ENCODE peak calls at places on chromosomes 1 and 21, in seven cellular contexts. Q, Z, B, V, F, C and M are unnamed samples.

GRCh38 chr1:56819393-56819899 is at the start of gene FYB2:
- DNase-seq in C (no peak), V (no peak), Q (no peak), B (no peak), Z (peak), F (no peak), M (no peak)

GRCh38 chr1:61782771-61783170 is 40.5 kb downstream of the PATJ start:
- DNase-seq in Q (no peak), C (no peak), F (no peak), V (no peak), B (no peak), Z (no peak), M (no peak)

GRCh38 chr1:230206976-230207375 is 139.9 kb downstream of the GALNT2 start:
- DNase-seq in Q (peak), C (no peak), V (no peak), B (no peak), F (no peak), Z (no peak), M (no peak)

GRCh38 chr1:12314328-12314903 is 84.6 kb downstream of the VPS13D start:
- DNase-seq in F (peak), Z (peak), V (peak), C (peak), Q (peak), B (no peak), M (peak)

GRCh38 chr1:89519779-89520358 is 4.8 kb upstream of the LRRC8B start:
- DNase-seq in V (peak), B (no peak), C (peak), F (peak), Z (peak), Q (peak), M (peak)

GRCh38 chr1:238196516-238196915 is 305.8 kb upstream of the ZP4 start:
- DNase-seq in Q (no peak), F (no peak), Z (no peak), C (no peak), B (no peak), V (no peak), M (no peak)

GRCh38 chr1:113452921-113453770 is 62.8 kb downstream of the MAGI3 start:
- DNase-seq in V (peak), C (peak), B (no peak), Q (peak), Z (peak), F (peak), M (peak)

GRCh38 chr1:9331558-9332346 is 39.1 kb downstream of the SPSB1 start:
- DNase-seq in Q (no peak), B (no peak), Z (no peak), F (peak), V (no peak), C (no peak), M (no peak)

GRCh38 chr21:35343046-35343816 is 294.1 kb upstream of the RUNX1 start:
- DNase-seq in F (no peak), V (no peak), Q (no peak), B (no peak), Z (no peak), C (no peak), M (no peak)

GRCh38 chr1:30898031-30898815 is 10.3 kb downstream of the SDC3 start:
- DNase-seq in B (no peak), V (no peak), F (no peak), Z (no peak), Q (no peak), C (no peak), M (no peak)

GRCh38 chr1:117753232-117753631 is 147.4 kb downstream of the TENT5C start:
- DNase-seq in F (no peak), Q (no peak), C (no peak), B (no peak), V (no peak), Z (no peak), M (no peak)

GRCh38 chr1:117128323-117129079 is 7.0 kb upstream of the TRIM45 start:
- DNase-seq in V (peak), Z (peak), Q (peak), C (peak), B (no peak), F (peak), M (peak)

GRCh38 chr1:157993179-157994080 is at the start of gene KIRREL1:
- DNase-seq in Q (peak), C (peak), Z (peak), V (peak), B (no peak), F (peak), M (no peak)

GRCh38 chr1:219323426-219323825 is 149.7 kb downstream of the LYPLAL1 start:
- DNase-seq in Z (peak), Q (no peak), V (no peak), B (no peak), F (peak), C (peak), M (no peak)

GRCh38 chr1:212074856-212075255 is 39.3 kb downstream of the DTL start:
- DNase-seq in B (no peak), Z (no peak), V (no peak), C (no peak), F (no peak), Q (no peak), M (no peak)

GRCh38 chr1:117188268-117189108 is 22.2 kb downstream of the VTCN1 start:
- DNase-seq in Z (no peak), C (peak), V (no peak), B (no peak), F (no peak), Q (no peak), M (no peak)

GRCh38 chr1:7754234-7754633 is 16.9 kb upstream of the VAMP3 start:
- DNase-seq in C (no peak), V (no peak), Z (no peak), Q (no peak), B (no peak), F (no peak), M (no peak)

GRCh38 chr1:52927219-52928082 is at the start of gene SCP2:
- DNase-seq in C (peak), F (peak), Z (peak), Q (peak), B (peak), V (peak), M (peak)

GRCh38 chr1:9294440-9294773 is 1.7 kb downstream of the SPSB1 start:
- DNase-seq in Q (peak), B (no peak), Z (peak), C (peak), F (peak), V (no peak), M (no peak)